ENCODE peak calls at places on chromosomes 7 and 10, in eight cellular contexts. R, Q, V, X, P, U, D and M are unnamed samples.

GRCh38 chr7:43758861-43759683 is 592 bp downstream of the BLVRA start:
- DNase-seq in X (peak), Q (peak), U (no peak), P (peak), V (peak), D (no peak), R (peak), M (peak)

GRCh38 chr10:98376485-98376884 is 38.5 kb downstream of the PYROXD2 start:
- DNase-seq in P (peak), X (no peak), D (no peak), R (no peak), U (no peak), V (no peak), Q (no peak), M (peak)

GRCh38 chr10:84156768-84157167 is 16.8 kb upstream of the GPR15LG start:
- DNase-seq in R (no peak), V (peak), X (no peak), D (peak), U (no peak), Q (no peak), P (peak), M (peak)

GRCh38 chr10:63758080-63758479 is 236.9 kb downstream of the REEP3 start:
- DNase-seq in V (no peak), P (no peak), D (no peak), X (peak), Q (no peak), U (no peak), R (no peak), M (peak)

GRCh38 chr7:139680676-139681462 is 96.9 kb downstream of the HIPK2 start:
- DNase-seq in U (no peak), Q (no peak), V (peak), D (peak), X (peak), R (no peak), P (peak), M (peak)

GRCh38 chr10:125448596-125448995 is 234.4 kb downstream of the TEX36 start:
- DNase-seq in Q (peak), R (peak), X (no peak), V (peak), D (no peak), P (peak), U (no peak), M (peak)

GRCh38 chr7:129225931-129226572 is 1.2 kb downstream of the AHCYL2 start:
- DNase-seq in D (no peak), U (no peak), Q (no peak), X (no peak), R (no peak), V (no peak), P (peak), M (peak)

GRCh38 chr10:89792187-89792586 is 90.8 kb downstream of the KIF20B start:
- DNase-seq in X (no peak), R (no peak), V (no peak), D (no peak), U (no peak), Q (no peak), P (peak), M (peak)

GRCh38 chr7:75762350-75762917 is 9.6 kb downstream of the CCL26 start:
- DNase-seq in Q (no peak), V (peak), R (no peak), D (peak), P (peak), U (no peak), X (peak), M (peak)

GRCh38 chr7:21719846-21720245 is 177.0 kb downstream of the DNAH11 start:
- DNase-seq in U (no peak), P (no peak), V (no peak), D (no peak), R (no peak), Q (no peak), X (no peak), M (no peak)

GRCh38 chr7:33986951-33987948 is 81.9 kb downstream of the BMPER start:
- DNase-seq in P (peak), X (peak), Q (no peak), R (no peak), D (peak), V (no peak), U (no peak), M (peak)

GRCh38 chr10:73218466-73219191 is 28.4 kb downstream of the DNAJC9 start:
- DNase-seq in R (no peak), X (peak), Q (no peak), D (no peak), U (no peak), P (peak), V (peak), M (peak)

GRCh38 chr7:95509199-95509598 is 23.5 kb downstream of the ASB4 start:
- DNase-seq in U (no peak), X (peak), P (peak), D (no peak), Q (no peak), R (peak), V (peak), M (no peak)

GRCh38 chr10:117541405-117541908 is 1.1 kb upstream of the EMX2 start:
- DNase-seq in D (no peak), V (no peak), R (no peak), P (no peak), Q (no peak), X (peak), U (no peak), M (no peak)

GRCh38 chr10:132392811-132393694 is 3.9 kb upstream of the PWWP2B start:
- DNase-seq in P (peak), D (no peak), Q (peak), U (no peak), X (no peak), V (no peak), R (no peak), M (no peak)

GRCh38 chr7:207418-208127 is 15.2 kb downstream of the FAM20C start:
- DNase-seq in U (no peak), D (no peak), P (no peak), R (no peak), Q (no peak), V (no peak), X (no peak), M (no peak)
- TF ChIP-seq CTCF in U (no peak), D (no peak), P (no peak), R (no peak), Q (no peak), V (no peak), X (peak), M (peak)

DNA sequence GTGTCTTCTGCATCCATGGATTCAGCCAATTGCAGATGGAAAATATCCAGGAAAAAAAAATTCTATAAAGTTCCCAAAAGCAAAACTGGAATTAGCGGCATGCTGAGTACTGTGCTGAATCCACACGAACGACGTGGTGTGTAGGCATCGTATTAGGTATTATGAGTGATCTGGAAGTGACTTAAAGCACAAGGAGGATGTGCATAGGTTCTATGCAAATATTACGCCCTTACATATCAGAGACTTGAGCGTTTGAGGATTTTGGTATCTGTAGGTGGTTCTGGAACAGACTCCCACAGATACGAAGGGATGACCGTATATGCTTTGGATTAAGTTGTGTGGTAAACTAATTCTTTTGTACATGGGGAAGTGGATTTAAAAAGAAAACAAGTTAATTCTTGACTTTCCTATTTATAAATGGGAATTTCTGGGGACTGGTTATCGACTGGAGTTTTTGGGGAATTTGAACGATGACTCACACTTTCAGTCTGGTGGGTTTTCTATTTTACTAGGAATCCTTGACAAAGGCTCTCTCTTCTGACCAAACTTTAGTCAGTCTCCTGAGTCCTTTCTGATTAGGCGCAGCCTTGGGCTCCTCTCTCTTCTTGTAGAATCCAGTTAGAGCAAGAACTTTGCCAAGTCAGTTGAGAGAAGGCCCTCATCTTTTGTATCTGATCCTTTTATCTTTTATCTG is 5.4 kb upstream of the NUB1 start:
- DNase-seq in P (no peak), D (no peak), Q (no peak), X (no peak), U (no peak), R (no peak), V (peak), M (no peak)
- H3K4me3 ChIP-seq in P (no peak), D (no peak), Q (no peak), X (no peak), U (no peak), R (no peak), V (no peak), M (no peak)

GRCh38 chr10:7479861-7480598 is 69.2 kb upstream of the SFMBT2 start:
- DNase-seq in D (no peak), Q (no peak), X (no peak), U (no peak), P (no peak), V (no peak), R (no peak), M (no peak)
- TF ChIP-seq CTCF in D (no peak), Q (no peak), X (no peak), U (no peak), P (no peak), V (no peak), R (no peak), M (no peak)

DNA sequence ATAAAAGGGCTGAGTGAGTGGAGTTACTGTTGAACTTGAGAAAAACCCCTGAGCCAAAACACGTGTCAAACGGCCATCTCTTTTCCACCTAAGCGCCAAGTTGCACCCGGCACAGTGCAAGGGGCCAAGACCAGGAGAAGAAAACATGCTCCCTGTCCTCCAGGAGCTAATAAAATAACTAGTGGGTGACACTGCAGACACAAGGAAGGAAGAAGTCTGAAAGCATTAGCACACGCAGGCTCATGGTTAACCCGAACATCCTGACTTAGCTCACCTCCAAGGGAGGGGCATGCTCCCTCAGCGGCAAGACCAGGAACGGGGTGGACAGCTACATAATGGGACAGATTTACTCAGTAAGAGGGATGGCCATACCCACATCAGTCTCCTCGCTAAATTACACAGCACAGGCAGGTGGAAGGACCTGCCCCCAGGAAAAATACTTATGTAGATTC is 65.0 kb downstream of the PIP4K2A start:
- DNase-seq in V (peak), R (no peak), Q (no peak), X (no peak), P (no peak), U (no peak), D (no peak), M (no peak)
- H3K4me3 ChIP-seq in V (peak), R (no peak), Q (no peak), X (no peak), P (no peak), U (no peak), D (no peak), M (no peak)